ENCODE peak calls at places on chromosome 14, in six cellular contexts. C is H1, T is colonic mucosa, E is mesenchymal stem cell, P is adipocyte, Z is neural progenitor cell. A is an unnamed sample. For H3K4me1 and H3K36me3, the result is how much of the 10 kb centered on the place peaks cover.

GRCh38 chr14:50303744-50304471 is 8.1 kb downstream of the L2HGDH start:
- DNase-seq in C (no peak), T (no peak), E (peak), P (peak), Z (no peak), A (peak)

GRCh38 chr14:93956514-93957332 is 19.6 kb downstream of the ASB2 start:
- DNase-seq in C (no peak), T (no peak), E (no peak), P (no peak), Z (no peak), A (no peak)

GRCh38 chr14:55386037-55386798 is 25.4 kb downstream of the ATG14 start:
- DNase-seq in C (no peak), T (no peak), E (no peak), P (no peak), Z (peak), A (no peak)

GRCh38 chr14:32478027-32478426 is 148.9 kb downstream of the AKAP6 start:
- DNase-seq in C (no peak), T (no peak), E (no peak), P (no peak), Z (no peak), A (no peak)

GRCh38 chr14:50311337-50311973 is 574 bp downstream of the L2HGDH start:
- DNase-seq in C (no peak), T (peak), E (no peak), P (no peak), Z (peak), A (no peak)

GRCh38 chr14:90114554-90114953 is 52.8 kb downstream of the KCNK13 start:
- DNase-seq in C (no peak), T (no peak), E (no peak), P (no peak), Z (peak), A (no peak)

GRCh38 chr14:37579250-37579649 is 15.8 kb downstream of the FOXA1 start:
- DNase-seq in C (no peak), T (no peak), E (no peak), P (no peak), Z (peak), A (no peak)

GRCh38 chr14:55701638-55702037 is 121.6 kb downstream of the KTN1 start:
- DNase-seq in C (no peak), T (no peak), E (no peak), P (no peak), Z (no peak), A (no peak)

GRCh38 chr14:73295198-73295796 is 58.0 kb downstream of the PAPLN start:
- DNase-seq in C (no peak), T (no peak), E (peak), P (peak), Z (peak), A (no peak)

GRCh38 chr14:99576304-99576703 is 27.7 kb downstream of the CCDC85C start:
- DNase-seq in C (no peak), T (no peak), E (no peak), P (no peak), Z (no peak), A (no peak)

GRCh38 chr14:64953661-64954060 is 11.1 kb upstream of the GPX2 start:
- DNase-seq in C (no peak), T (no peak), E (no peak), P (no peak), Z (no peak), A (peak)

GRCh38 chr14:27181304-27181703 is 583.5 kb upstream of the NOVA1 start:
- DNase-seq in C (no peak), T (no peak), E (no peak), P (no peak), Z (peak), A (no peak)

GRCh38 chr14:50542941-50543418 is 10.6 kb upstream of the MAP4K5 start:
- DNase-seq in C (no peak), T (peak), E (peak), P (peak), Z (peak), A (no peak)

GRCh38 chr14:64566651-64567122 is 16.9 kb downstream of the PPP1R36 start:
- DNase-seq in C (no peak), T (no peak), E (no peak), P (peak), Z (no peak), A (no peak)

GRCh38 chr14:100417466-100417865 is 94.3 kb downstream of the SLC25A47 start:
- DNase-seq in C (peak), T (peak), E (peak), P (peak), Z (peak), A (no peak)

GRCh38 chr14:88919502-88919901 is 95.1 kb downstream of the TTC8 start:
- DNase-seq in C (no peak), T (peak), E (no peak), P (no peak), Z (no peak), A (no peak)

GRCh38 chr14:54503476-54503875 is 6.2 kb upstream of the CGRRF1 start:
- DNase-seq in C (no peak), T (no peak), E (peak), P (peak), Z (no peak), A (no peak)

GRCh38 chr14:31420013-31420318 is 384 bp downstream of the HEATR5A start:
- DNase-seq in C (peak), T (peak), E (no peak), P (no peak), Z (peak), A (peak)

GRCh38 chr14:100605706-100606686 is 18.8 kb upstream of the BEGAIN start:
- DNase-seq in C (no peak), T (no peak), E (no peak), P (peak), Z (peak), A (peak)

DNA sequence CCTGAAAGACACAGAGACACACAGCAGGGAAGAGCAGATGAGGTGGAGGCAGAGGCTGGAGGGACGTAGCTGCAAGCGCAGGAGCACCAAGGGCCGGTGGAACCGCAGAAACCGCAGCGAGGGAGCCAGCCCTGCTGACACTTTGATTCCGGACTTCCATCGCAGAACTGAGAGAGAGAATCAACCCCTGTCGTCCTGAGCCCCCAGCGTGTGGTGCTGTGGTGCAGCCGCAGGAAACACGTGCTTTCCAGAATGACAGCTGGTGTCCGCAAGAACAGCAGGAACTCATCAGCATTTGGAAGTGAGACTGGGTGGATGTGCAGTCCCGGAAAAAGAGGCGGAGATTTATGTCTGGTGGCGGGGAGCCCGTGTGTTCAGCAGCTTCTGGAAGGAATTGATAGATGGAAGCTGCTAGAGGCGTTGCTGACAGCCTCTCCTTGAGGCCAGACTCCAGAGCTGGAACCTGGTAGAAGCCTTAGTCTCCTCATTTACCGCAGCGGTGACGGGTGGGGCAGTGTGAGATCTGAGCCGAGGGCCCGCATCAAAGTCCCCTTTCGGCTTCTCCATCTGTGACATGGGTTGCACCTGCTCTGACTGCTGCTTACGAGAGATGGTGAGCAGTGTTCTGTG is 21.9 kb upstream of the KLC1 start:
- DNase-seq in C (peak), T (peak), E (peak), P (peak), Z (peak), A (peak)
- H3K4me1 ChIP-seq in C (under half), T (under half), E (under half), P (under half), Z (under half), A (under half)

GRCh38 chr14:71206766-71207371 is 299.6 kb downstream of the PCNX1 start:
- DNase-seq in C (no peak), T (no peak), E (peak), P (peak), Z (no peak), A (no peak)

GRCh38 chr14:71212093-71212492 is 304.8 kb downstream of the PCNX1 start:
- DNase-seq in C (no peak), T (no peak), E (no peak), P (no peak), Z (no peak), A (no peak)

GRCh38 chr14:71209888-71210287 is 302.6 kb downstream of the PCNX1 start:
- DNase-seq in C (no peak), T (no peak), E (no peak), P (no peak), Z (no peak), A (no peak)

GRCh38 chr14:71206123-71206522 is 298.9 kb downstream of the PCNX1 start:
- DNase-seq in C (no peak), T (no peak), E (no peak), P (no peak), Z (no peak), A (no peak)

DNA sequence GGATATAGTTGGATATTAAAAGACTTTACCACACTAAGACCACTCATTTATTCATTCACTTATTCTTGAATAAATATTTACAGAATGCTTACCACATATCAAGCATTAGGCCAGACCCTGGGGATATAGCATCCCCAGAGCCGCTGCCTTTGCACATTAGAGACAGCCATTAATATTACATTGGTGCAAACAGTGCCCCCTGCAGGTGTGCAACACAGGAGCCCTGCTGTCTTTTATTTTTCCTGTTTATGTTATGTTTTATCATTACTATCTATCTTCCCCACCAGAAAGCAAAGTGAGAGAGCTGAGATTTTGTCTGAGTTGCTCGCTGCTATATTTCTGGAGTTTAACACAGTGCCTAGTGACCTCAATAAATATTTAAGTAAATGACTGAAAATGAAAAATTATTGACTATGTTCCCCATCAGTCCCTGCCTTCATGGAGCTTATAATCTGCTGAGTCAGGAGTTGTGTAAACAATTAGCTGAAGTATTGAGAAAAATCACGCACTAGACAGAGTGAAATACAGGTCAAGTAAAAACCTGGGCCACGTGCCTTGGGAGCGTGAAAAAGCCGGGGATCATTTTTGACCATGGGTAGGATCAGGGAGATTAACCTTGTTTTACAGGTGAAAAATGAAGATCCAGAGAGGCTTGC is 301.6 kb downstream of the PCNX1 start:
- DNase-seq in C (no peak), T (no peak), E (no peak), P (no peak), Z (no peak), A (no peak)
- H3K36me3 ChIP-seq in C (under half), T (under half), E (under half), P (under half), Z (under half), A (under half)

GRCh38 chr14:20630340-20631022 is 11.0 kb downstream of the OR6S1 start:
- DNase-seq in C (peak), T (peak), E (no peak), P (peak), Z (peak), A (no peak)
- H3K9ac ChIP-seq in C (peak), T (peak), E (peak), P (peak), Z (no peak), A (no peak)

DNA sequence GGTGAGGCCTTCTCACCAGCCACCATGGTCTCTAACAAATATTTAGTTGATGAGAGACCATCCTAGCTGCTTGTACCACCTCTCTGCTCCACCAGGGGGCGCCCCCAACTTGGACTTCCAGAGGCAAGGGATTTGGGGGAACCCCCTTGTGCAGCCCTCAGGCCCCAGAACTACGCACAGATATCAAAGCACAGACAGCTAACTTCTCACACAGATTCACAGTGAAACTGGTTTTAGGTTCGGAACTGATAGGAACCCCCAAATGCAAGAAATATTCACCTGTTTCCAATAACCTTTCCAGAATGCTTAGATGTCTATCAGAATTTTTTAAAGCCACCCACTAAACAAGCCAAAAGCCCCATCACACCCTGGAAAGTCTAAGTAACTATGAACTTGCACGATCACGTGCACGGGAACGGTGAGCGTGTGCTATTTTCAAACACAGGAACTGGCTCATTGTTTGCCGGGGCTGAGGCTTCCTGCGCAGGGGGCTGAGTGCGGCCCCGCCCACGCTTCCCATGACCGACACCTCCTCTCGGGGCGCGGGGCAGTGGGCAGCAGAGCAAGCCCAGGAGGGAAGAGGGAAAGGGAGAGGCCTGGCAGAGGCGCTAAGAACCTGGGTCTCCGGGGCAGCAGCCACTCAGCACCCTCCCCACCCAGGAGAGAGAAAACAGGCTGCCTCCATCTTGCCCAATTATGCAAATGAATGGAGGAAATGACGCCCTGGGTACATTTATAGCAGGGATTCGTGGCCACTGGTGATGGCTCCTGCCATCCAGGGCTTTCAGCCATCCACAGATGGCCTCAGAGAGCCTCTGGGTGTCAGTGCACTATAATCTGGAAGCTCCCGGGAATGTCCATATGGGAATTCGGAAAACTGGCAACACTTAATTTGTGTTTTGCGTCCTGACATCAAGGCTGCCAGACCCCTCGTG is 79.4 kb upstream of the GPR68 start:
- DNase-seq in C (peak), T (peak), E (peak), P (peak), Z (peak), A (peak)
- H3K4me1 ChIP-seq in C (under half), T (under half), E (under half), P (under half), Z (under half), A (under half)